ENCODE peak calls at places on chromosomes 4 and X, in nine cellular contexts. P, O, B, M, N, H, J, Q and X are unnamed samples.

GRCh38 chr4:89319756-89320155 is 12.2 kb upstream of the GPRIN3 start:
- DNase-seq in P (no peak), O (no peak), B (no peak), M (no peak), N (no peak), H (no peak), J (no peak), Q (no peak), X (no peak)

GRCh38 chrX:17750436-17750835 is 13.1 kb downstream of the SCML1 start:
- DNase-seq in P (no peak), O (no peak), B (no peak), M (no peak), N (peak; percentile 8), H (no peak), J (no peak), Q (no peak), X (no peak)

GRCh38 chrX:115531818-115532403 is 29.1 kb upstream of the PLS3 start:
- DNase-seq in P (no peak), O (no peak), B (no peak), M (no peak), N (peak; percentile 38), H (no peak), J (no peak), Q (no peak), X (peak; percentile 80)

GRCh38 chr4:92996533-92996932 is 692.8 kb downstream of the GRID2 start:
- DNase-seq in P (no peak), O (no peak), B (no peak), M (no peak), N (no peak), H (no peak), J (no peak), Q (no peak), X (no peak)

GRCh38 chr4:123659262-123659661 is 262.7 kb downstream of the SPRY1 start:
- DNase-seq in P (no peak), O (no peak), B (peak; percentile 10), M (no peak), N (no peak), H (no peak), J (no peak), Q (no peak), X (no peak)

GRCh38 chr4:86498560-86499166 is 95.5 kb upstream of the PTPN13 start:
- DNase-seq in P (peak; percentile 75), O (peak; percentile 47), B (peak; percentile 78), M (peak; percentile 66), N (peak; percentile 79), H (peak; percentile 47), J (peak; percentile 86), Q (peak; percentile 50), X (peak; percentile 71)

GRCh38 chr4:5050520-5050955 is 742 bp upstream of the STK32B start:
- DNase-seq in P (peak; percentile 91), O (peak; percentile 88), B (peak; percentile 87), M (peak; percentile 75), N (peak; percentile 91), H (peak; percentile 34), J (peak; percentile 91), Q (peak; percentile 14), X (peak; percentile 75)

GRCh38 chr4:10753326-10753725 is 68.8 kb upstream of the CLNK start:
- DNase-seq in P (no peak), O (no peak), B (no peak), M (no peak), N (peak; percentile 14), H (no peak), J (no peak), Q (no peak), X (no peak)

GRCh38 chr4:128386761-128387599 is 99.4 kb upstream of the PGRMC2 start:
- DNase-seq in P (no peak), O (peak; percentile 67), B (peak; percentile 71), M (no peak), N (peak; percentile 98), H (peak; percentile 67), J (no peak), Q (no peak), X (peak; percentile 82)

GRCh38 chr4:84808332-84808731 is 158.2 kb downstream of the WDFY3 start:
- DNase-seq in P (no peak), O (no peak), B (no peak), M (no peak), N (no peak), H (no peak), J (no peak), Q (no peak), X (no peak)

GRCh38 chr4:80878218-80878617 is 152.3 kb upstream of the BMP3 start:
- DNase-seq in P (no peak), O (no peak), B (no peak), M (no peak), N (no peak), H (no peak), J (no peak), Q (peak; percentile 20), X (no peak)

GRCh38 chr4:113810906-113811305 is 49.4 kb upstream of the CAMK2D start:
- DNase-seq in P (no peak), O (no peak), B (no peak), M (no peak), N (peak; percentile 80), H (no peak), J (no peak), Q (no peak), X (no peak)

GRCh38 chrX:150236304-150236703 is 126.8 kb upstream of the MAMLD1 start:
- DNase-seq in P (no peak), O (no peak), B (no peak), M (no peak), N (peak; percentile 74), H (no peak), J (no peak), Q (no peak), X (peak; percentile 7)

GRCh38 chr4:107721436-107722090 is 1.5 kb upstream of the PAPSS1 start:
- DNase-seq in P (peak; percentile 56), O (no peak), B (peak; percentile 22), M (peak; percentile 64), N (no peak), H (no peak), J (peak; percentile 57), Q (peak; percentile 77), X (no peak)

GRCh38 chr4:162849922-162850321 is 316.8 kb downstream of the NAF1 start:
- DNase-seq in P (no peak), O (no peak), B (no peak), M (no peak), N (no peak), H (no peak), J (no peak), Q (no peak), X (no peak)
- TF ChIP-seq EZH2phosphoT487 in P (no peak), O (no peak), B (no peak), M (no peak), N (no peak), H (no peak), J (no peak), Q (no peak), X (no peak)

GRCh38 chr4:40838742-40839141 is 89.0 kb downstream of the NSUN7 start:
- DNase-seq in P (no peak), O (no peak), B (no peak), M (no peak), N (peak; percentile 16), H (no peak), J (peak; percentile 37), Q (no peak), X (peak; percentile 2)
- TF ChIP-seq EZH2phosphoT487 in P (no peak), O (no peak), B (no peak), M (no peak), N (no peak), H (no peak), J (no peak), Q (no peak), X (no peak)

DNA sequence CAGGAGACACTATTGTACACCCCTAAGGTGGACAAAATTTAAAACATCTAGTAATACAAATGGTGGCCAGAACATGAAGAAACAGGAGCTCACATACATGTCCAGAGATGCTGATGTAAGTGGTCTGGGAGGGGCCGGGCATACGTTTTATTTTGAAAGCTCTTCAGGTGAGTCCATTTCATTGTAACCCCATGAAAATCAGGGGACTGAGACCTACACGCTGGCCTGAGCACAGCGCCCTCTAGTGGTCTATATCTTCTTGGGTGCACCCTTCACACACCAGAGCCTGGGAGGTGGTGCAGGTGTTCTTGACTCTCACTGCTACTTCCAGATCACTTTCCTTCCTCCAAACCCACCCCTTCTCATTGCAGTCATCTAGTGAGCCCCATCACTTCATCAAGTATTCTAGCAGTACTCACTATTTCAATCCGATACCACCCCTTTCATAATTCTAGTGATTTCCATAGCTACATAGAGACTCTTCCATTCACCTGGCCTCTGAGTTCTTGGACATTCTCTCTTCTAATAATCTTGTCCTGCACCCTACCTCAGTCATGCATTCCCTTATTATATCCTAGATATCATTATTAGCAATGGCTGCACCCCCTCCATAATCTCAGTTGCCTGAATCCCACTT is 4.3 kb upstream of the TLR6 start:
- DNase-seq in P (peak; percentile 89), O (peak; percentile 47), B (peak; percentile 69), M (peak; percentile 85), N (peak; percentile 62), H (peak; percentile 74), J (peak; percentile 94), Q (peak; percentile 90), X (peak; percentile 61)
- TF ChIP-seq EZH2phosphoT487 in P (no peak), O (no peak), B (no peak), M (no peak), N (no peak), H (no peak), J (no peak), Q (no peak), X (no peak)

DNA sequence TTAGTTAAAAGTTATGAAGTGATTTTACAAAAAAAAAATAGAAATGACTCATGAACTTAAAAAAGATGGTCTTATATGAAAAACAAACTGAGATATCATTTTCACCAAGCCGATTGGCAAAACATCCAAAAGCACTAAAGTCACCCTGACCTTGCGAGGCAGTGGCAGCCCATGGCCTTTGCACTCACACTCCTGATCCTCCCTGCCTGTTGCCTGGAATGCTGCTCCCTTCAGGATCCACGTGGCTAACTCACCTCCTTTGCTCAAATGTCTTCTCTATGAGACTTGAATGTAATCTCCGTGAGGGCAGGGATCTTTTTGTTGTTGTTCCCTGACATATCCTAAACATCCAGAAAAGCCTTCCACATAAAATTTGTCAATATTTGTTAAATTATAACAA is 106.4 kb downstream of the RAPGEF2 start:
- DNase-seq in P (no peak), O (no peak), B (no peak), M (no peak), N (no peak), H (no peak), J (peak; percentile 57), Q (no peak), X (no peak)
- TF ChIP-seq EZH2phosphoT487 in P (no peak), O (no peak), B (no peak), M (no peak), N (no peak), H (no peak), J (no peak), Q (no peak), X (no peak)

DNA sequence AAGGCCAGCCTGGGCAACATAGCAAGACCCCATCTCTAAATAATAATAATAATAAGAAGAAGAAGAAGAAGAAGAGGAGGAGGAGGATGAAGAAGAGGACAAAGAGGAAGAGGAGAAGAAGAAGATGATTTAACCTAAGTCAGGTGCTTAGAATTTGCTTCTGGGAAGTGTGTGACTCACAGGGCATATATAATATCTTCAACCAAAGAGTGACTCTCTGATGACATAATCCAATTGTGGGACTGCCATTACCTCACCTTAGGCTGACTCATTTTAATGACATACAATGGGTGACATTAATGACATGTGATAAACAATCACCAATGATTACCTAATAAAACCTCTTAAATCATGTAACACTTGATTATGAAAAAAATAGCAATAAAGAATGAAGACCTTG is 32.7 kb upstream of the MBTPS2 start:
- DNase-seq in P (no peak), O (no peak), B (no peak), M (no peak), N (peak; percentile 26), H (no peak), J (no peak), Q (no peak), X (peak; percentile 44)
- TF ChIP-seq EZH2phosphoT487 in P (no peak), O (no peak), B (no peak), M (no peak), N (no peak), H (no peak), J (no peak), Q (no peak), X (no peak)